ENCODE peak calls at places on chromosomes 3 and 15, in six cellular contexts. B is breast epithelium, C is lower lobe of right lung, O is PC-9, E is neural progenitor cell, T is left lung. Z is an unnamed sample.

GRCh38 chr3:194632211-194632982 is 822 bp downstream of the TMEM44 start:
- DNase-seq in B (no peak), C (peak; percentile 61), O (no peak), E (no peak), T (peak; percentile 32), Z (no peak)

GRCh38 chr3:94522488-94522887 is 459.6 kb downstream of the NSUN3 start:
- DNase-seq in B (no peak), C (no peak), O (no peak), E (peak; percentile 11), T (no peak), Z (no peak)

GRCh38 chr15:94478763-94479162 is 247.4 kb downstream of the MCTP2 start:
- DNase-seq in B (no peak), C (no peak), O (no peak), E (no peak), T (no peak), Z (no peak)

GRCh38 chr15:97652041-97652440 is 308.5 kb upstream of the ARRDC4 start:
- DNase-seq in B (no peak), C (no peak), O (no peak), E (no peak), T (no peak), Z (no peak)

GRCh38 chr15:52790166-52790708 is at the start of gene ONECUT1:
- DNase-seq in B (no peak), C (peak; percentile 47), O (no peak), E (peak; percentile 91), T (no peak), Z (no peak)

GRCh38 chr3:169147246-169148008 is 516.1 kb downstream of the MECOM start:
- DNase-seq in B (no peak), C (peak; percentile 56), O (peak; percentile 80), E (peak; percentile 94), T (peak; percentile 53), Z (no peak)

GRCh38 chr15:98134875-98135274 is 174.4 kb downstream of the ARRDC4 start:
- DNase-seq in B (no peak), C (no peak), O (no peak), E (no peak), T (no peak), Z (no peak)

GRCh38 chr15:95577911-95578310 is 752.6 kb upstream of the NR2F2 start:
- DNase-seq in B (no peak), C (no peak), O (no peak), E (no peak), T (no peak), Z (no peak)

GRCh38 chr3:13505147-13506130 is 25.3 kb downstream of the HDAC11 start:
- DNase-seq in B (no peak), C (no peak), O (no peak), E (no peak), T (no peak), Z (no peak)

GRCh38 chr15:57509965-57510364 is 81.7 kb upstream of the MYZAP start:
- DNase-seq in B (no peak), C (no peak), O (no peak), E (no peak), T (no peak), Z (no peak)

GRCh38 chr3:8966150-8966819 is 3.0 kb upstream of the RAD18 start:
- DNase-seq in B (no peak), C (no peak), O (no peak), E (no peak), T (no peak), Z (no peak)

GRCh38 chr3:105956311-105956710 is 87.5 kb upstream of the CBLB start:
- DNase-seq in B (no peak), C (no peak), O (no peak), E (no peak), T (no peak), Z (no peak)

GRCh38 chr15:63060699-63061098 is 18.2 kb downstream of the TPM1 start:
- DNase-seq in B (no peak), C (no peak), O (no peak), E (no peak), T (no peak), Z (no peak)

GRCh38 chr3:168847293-168847883 is 751.7 kb upstream of the GOLIM4 start:
- DNase-seq in B (no peak), C (no peak), O (no peak), E (peak; percentile 57), T (no peak), Z (peak; percentile 0)

GRCh38 chr3:4720316-4721075 is 227.3 kb downstream of the ITPR1 start:
- DNase-seq in B (peak; percentile 79), C (no peak), O (peak; percentile 51), E (peak; percentile 67), T (peak; percentile 68), Z (no peak)

GRCh38 chr3:71425491-71426071 is 157.9 kb downstream of the FOXP1 start:
- DNase-seq in B (no peak), C (no peak), O (no peak), E (no peak), T (no peak), Z (no peak)

GRCh38 chr3:172135766-172136729 is 96.7 kb downstream of the FNDC3B start:
- DNase-seq in B (no peak), C (no peak), O (peak; percentile 78), E (no peak), T (no peak), Z (no peak)

GRCh38 chr15:27796405-27797085 is 302.6 kb downstream of the OCA2 start:
- DNase-seq in B (no peak), C (no peak), O (no peak), E (no peak), T (no peak), Z (no peak)

GRCh38 chr15:64452988-64453688 is 7.2 kb upstream of the ZNF609 start:
- DNase-seq in B (peak; percentile 56), C (no peak), O (no peak), E (peak; percentile 18), T (no peak), Z (no peak)

GRCh38 chr15:74725241-74725774 is at the start of gene CYP1A1:
- DNase-seq in B (no peak), C (peak; percentile 67), O (peak; percentile 42), E (peak; percentile 49), T (no peak), Z (no peak)

GRCh38 chr15:75024102-75024636 is 779 bp downstream of the PPCDC start:
- DNase-seq in B (no peak), C (no peak), O (no peak), E (peak; percentile 15), T (no peak), Z (no peak)

GRCh38 chr3:126313166-126313565 is 44.0 kb downstream of the KLF15 start:
- DNase-seq in B (no peak), C (no peak), O (no peak), E (no peak), T (no peak), Z (no peak)

DNA sequence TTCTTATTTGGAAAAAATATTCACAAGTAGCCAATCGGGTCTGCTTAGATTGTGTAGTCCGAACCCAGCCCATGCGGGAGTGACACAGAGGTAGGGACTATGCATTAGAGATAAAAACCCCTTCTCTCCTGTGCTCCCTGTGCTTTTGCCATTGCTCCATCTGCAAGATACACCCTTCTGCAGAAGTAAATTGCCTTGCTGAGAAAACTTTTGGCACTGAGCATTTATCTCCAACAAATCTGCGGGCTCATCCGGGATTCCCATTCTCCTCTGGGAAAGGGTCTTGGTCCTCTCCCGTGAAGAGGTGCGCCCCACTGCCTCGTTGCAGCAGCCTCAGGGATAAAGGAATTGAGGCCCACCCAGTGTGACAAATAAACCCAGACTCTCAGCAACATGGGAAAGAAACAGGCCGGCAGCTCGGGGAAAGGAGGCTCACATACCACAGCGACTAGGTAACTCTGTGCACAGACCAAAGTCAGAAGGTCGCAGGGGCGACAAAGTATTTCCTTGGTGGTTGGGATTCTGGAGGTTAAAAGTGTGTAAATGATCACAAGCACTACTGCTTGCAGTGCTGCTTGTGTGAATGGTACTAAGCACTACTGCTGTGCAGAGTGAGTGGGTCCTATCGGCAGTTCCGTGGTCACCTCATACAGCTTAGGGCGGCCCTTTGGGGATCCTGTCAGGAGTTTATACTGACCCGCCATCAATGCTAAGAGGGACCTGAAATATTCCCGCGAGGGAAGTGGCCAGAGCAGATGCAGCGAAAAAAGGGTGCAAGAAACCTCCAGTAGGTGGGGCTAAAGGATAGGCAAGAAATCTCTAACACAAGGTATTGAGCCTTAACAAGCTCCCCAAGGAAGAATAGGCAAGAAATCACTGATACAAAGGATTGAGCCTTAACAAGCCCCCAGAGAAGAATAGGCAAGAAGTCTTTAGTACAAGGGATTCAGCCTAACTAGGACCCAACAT is 54.3 kb downstream of the GSK3B start:
- DNase-seq in B (no peak), C (no peak), O (no peak), E (peak; percentile 88), T (no peak), Z (no peak)
- TF ChIP-seq CTCF in B (no peak), C (no peak), O (no peak), E (peak; percentile 83), T (no peak), Z (no peak)

GRCh38 chr3:187006884-187007630 is 76.7 kb downstream of the ST6GAL1 start:
- DNase-seq in B (no peak), C (no peak), O (no peak), E (no peak), T (no peak), Z (no peak)
- H3K36me3 ChIP-seq in B (no peaks in the 10 kb centered on the region), C (no peaks in the 10 kb centered on the region), O (no peaks in the 10 kb centered on the region), E (no peaks in the 10 kb centered on the region), T (no peaks in the 10 kb centered on the region), Z (no peaks in the 10 kb centered on the region)

DNA sequence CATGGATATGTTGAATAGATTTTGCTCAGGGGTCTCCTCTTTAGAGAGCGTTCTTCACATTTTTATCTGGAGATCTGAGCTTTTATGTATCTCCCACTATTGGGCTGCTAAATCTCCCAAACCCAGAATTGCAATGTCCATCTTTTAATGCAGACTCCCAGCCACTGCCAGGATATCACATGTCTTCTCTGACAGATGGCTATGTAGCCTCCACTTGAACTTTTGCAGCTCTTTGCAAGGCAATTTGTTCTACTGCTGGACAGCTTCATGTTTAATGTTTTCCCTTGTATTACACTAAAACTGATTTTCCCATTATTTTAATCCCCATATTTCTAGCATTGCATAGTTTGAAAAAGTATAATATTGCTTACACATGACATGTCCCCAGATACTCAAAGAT is 177.2 kb downstream of the LPP start:
- DNase-seq in B (no peak), C (no peak), O (no peak), E (no peak), T (no peak), Z (no peak)
- H3K4me1 ChIP-seq in B (no peaks in the 10 kb centered on the region), C (peaks cover 6% of the 10 kb centered on the region), O (no peaks in the 10 kb centered on the region), E (no peaks in the 10 kb centered on the region), T (no peaks in the 10 kb centered on the region), Z (peaks cover 22% of the 10 kb centered on the region)

GRCh38 chr3:12372762-12373280 is 84.0 kb downstream of the PPARG start:
- DNase-seq in B (no peak), C (no peak), O (no peak), E (no peak), T (no peak), Z (no peak)

GRCh38 chr3:12369029-12369428 is 80.2 kb downstream of the PPARG start:
- DNase-seq in B (no peak), C (no peak), O (no peak), E (no peak), T (no peak), Z (no peak)

GRCh38 chr3:12369598-12369997 is 80.7 kb downstream of the PPARG start:
- DNase-seq in B (no peak), C (no peak), O (no peak), E (no peak), T (no peak), Z (no peak)

GRCh38 chr3:12371525-12372140 is 82.8 kb downstream of the PPARG start:
- DNase-seq in B (no peak), C (no peak), O (no peak), E (no peak), T (no peak), Z (no peak)

DNA sequence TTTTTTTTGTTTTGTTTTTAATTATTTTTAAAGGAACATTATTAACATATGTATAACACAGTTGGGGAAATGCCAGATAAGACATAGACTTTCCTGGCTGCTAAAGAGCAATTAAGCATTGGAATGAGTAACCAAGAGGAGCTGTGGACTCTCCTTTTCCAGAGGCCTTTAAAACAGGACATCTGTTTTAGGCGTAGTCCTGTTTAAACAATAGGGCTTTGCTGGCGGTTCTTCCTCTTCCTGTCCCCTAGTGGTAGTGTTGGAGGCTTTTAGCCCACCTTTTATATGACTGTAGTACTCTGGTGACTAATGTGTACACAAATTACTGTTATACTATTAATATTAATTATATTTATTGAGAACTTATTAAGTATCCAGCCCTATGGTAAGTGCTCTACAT is 81.9 kb downstream of the PPARG start:
- DNase-seq in B (no peak), C (no peak), O (no peak), E (peak; percentile 24), T (no peak), Z (no peak)
- TF ChIP-seq CTCF in B (no peak), C (no peak), O (no peak), E (peak; percentile 17), T (no peak), Z (peak; percentile 10)

Z was measured in esophagus squamous epithelium.